ENCODE peak calls at places on chromosomes 3 and 15, in ten cellular contexts. E is left ventricle myocardium inferior; T is lung; F is cardiac muscle cell; B is mammary epithelial cell; Z is CD8-positive, alpha-beta memory T cell; N is Peyer's patch; L is neural progenitor cell; K is adrenal gland; S is esophagus squamous epithelium. A is an unnamed sample.

GRCh38 chr15:100341662-100342560 is at the start of gene ADAMTS17:
- DNase-seq in E (peak; percentile 95), T (peak; percentile 95), F (peak; percentile 97), B (peak; percentile 91), Z (peak; percentile 91), N (peak; percentile 85), L (peak; percentile 98), K (peak; percentile 98), S (peak; percentile 66), A (peak; percentile 99)

GRCh38 chr3:184040010-184040409 is 8.5 kb downstream of the HTR3D start:
- DNase-seq in E (no peak), T (no peak), F (peak; percentile 22), B (peak; percentile 35), Z (no peak), N (no peak), L (peak; percentile 39), K (no peak), S (no peak), A (no peak)

GRCh38 chr15:28111552-28111951 is 12.4 kb upstream of the OCA2 start:
- DNase-seq in E (no peak), T (no peak), F (no peak), B (no peak), Z (no peak), N (no peak), L (no peak), K (peak; percentile 46), S (no peak), A (no peak)

GRCh38 chr3:170614214-170614966 is 28.5 kb upstream of the SLC7A14 start:
- DNase-seq in E (peak; percentile 18), T (peak; percentile 44), F (no peak), B (peak; percentile 90), Z (no peak), N (no peak), L (no peak), K (peak; percentile 69), S (no peak), A (no peak)

GRCh38 chr3:36244728-36245127 is 135.6 kb upstream of the STAC start:
- DNase-seq in E (no peak), T (no peak), F (no peak), B (peak; percentile 32), Z (no peak), N (no peak), L (no peak), K (no peak), S (no peak), A (no peak)

GRCh38 chr15:39720721-39721611 is 61.7 kb downstream of the FSIP1 start:
- DNase-seq in E (no peak), T (no peak), F (no peak), B (peak; percentile 77), Z (no peak), N (no peak), L (no peak), K (no peak), S (no peak), A (no peak)

GRCh38 chr3:59300727-59301134 is 250.9 kb upstream of the CFAP20DC start:
- DNase-seq in E (no peak), T (no peak), F (no peak), B (peak; percentile 88), Z (no peak), N (no peak), L (no peak), K (no peak), S (no peak), A (no peak)

GRCh38 chr3:98272126-98272525 is 8.1 kb downstream of the OR5H6 start:
- DNase-seq in E (no peak), T (no peak), F (no peak), B (no peak), Z (no peak), N (no peak), L (no peak), K (no peak), S (no peak), A (no peak)

GRCh38 chr3:71684046-71684730 is 41.0 kb downstream of the EIF4E3 start:
- DNase-seq in E (no peak), T (no peak), F (no peak), B (no peak), Z (no peak), N (no peak), L (no peak), K (no peak), S (no peak), A (no peak)

GRCh38 chr15:98959640-98960007 is 48.0 kb downstream of the PGPEP1L start:
- DNase-seq in E (no peak), T (no peak), F (no peak), B (no peak), Z (no peak), N (no peak), L (no peak), K (no peak), S (no peak), A (no peak)

GRCh38 chr3:146065573-146066006 is 95.4 kb downstream of the PLOD2 start:
- DNase-seq in E (no peak), T (no peak), F (peak; percentile 48), B (peak; percentile 24), Z (no peak), N (no peak), L (peak; percentile 61), K (no peak), S (no peak), A (no peak)

GRCh38 chr15:76793162-76793561 is 112.0 kb downstream of the SCAPER start:
- DNase-seq in E (no peak), T (no peak), F (no peak), B (no peak), Z (no peak), N (no peak), L (no peak), K (no peak), S (no peak), A (no peak)

DNA sequence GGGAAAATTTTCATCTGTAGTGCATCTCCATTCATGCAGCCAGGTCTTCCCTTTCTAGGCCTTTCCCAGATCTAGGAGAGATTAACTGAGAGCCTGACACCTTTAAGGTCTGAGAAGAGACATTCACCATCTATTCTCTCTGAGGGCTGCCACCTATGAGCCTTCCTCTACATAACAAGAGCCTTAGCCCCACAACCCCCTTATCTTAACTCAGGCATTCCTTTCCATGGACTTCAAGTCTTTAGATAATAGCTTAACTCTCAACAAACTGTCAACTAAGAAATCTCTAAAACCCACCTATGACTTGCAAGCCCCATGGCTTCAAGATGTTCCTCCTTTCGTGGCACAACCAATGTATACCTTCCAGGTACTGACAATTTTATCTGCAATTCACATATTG is 121.0 kb downstream of the GABRB3 start:
- DNase-seq in E (no peak), T (no peak), F (no peak), B (no peak), Z (no peak), N (no peak), L (no peak), K (no peak), S (no peak), A (no peak)
- H3K9me3 ChIP-seq in E (peaks cover 15% of the 10 kb centered on the region), T (peaks cover 11% of the 10 kb centered on the region), F (no peaks in the 10 kb centered on the region), B (peaks cover 42% of the 10 kb centered on the region), Z (no peaks in the 10 kb centered on the region), N (no peaks in the 10 kb centered on the region), L (no peaks in the 10 kb centered on the region), K (no peaks in the 10 kb centered on the region), S (no peaks in the 10 kb centered on the region), A (peaks cover 5% of the 10 kb centered on the region)

DNA sequence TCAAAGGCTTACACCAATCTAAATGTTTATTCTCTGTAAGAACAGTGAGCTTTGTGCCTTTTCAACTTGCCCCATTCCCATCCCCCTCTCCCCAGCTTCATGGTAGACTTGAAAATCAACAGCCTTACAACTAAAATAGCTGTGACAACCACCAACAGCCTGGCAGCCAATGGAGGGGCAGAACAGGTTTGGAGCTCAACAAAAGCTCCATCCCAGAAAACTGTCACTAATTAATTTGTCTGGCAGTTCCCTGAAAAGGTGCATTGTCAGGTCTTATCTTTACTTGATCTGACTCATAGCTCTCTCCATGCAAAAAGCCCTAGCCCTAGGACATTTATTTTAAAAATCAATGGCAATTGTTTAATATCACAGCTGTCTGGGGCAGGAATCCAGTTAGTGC is 22.6 kb downstream of the MTHFS start:
- DNase-seq in E (no peak), T (no peak), F (no peak), B (peak; percentile 79), Z (no peak), N (no peak), L (no peak), K (no peak), S (no peak), A (no peak)
- H3K9me3 ChIP-seq in E (peaks cover 58% of the 10 kb centered on the region), T (peaks cover 13% of the 10 kb centered on the region), F (no peaks in the 10 kb centered on the region), B (peaks cover 6% of the 10 kb centered on the region), Z (peaks cover 19% of the 10 kb centered on the region), N (no peaks in the 10 kb centered on the region), L (peaks cover 16% of the 10 kb centered on the region), K (no peaks in the 10 kb centered on the region), S (peaks cover 30% of the 10 kb centered on the region), A (peaks cover 27% of the 10 kb centered on the region)

GRCh38 chr15:80277147-80277546 is 25.1 kb upstream of the CTXND1 start:
- DNase-seq in E (no peak), T (no peak), F (no peak), B (no peak), Z (no peak), N (no peak), L (no peak), K (no peak), S (no peak), A (no peak)
- H3K9me3 ChIP-seq in E (peaks cover 8% of the 10 kb centered on the region), T (peaks cover 5% of the 10 kb centered on the region), F (no peaks in the 10 kb centered on the region), B (no peaks in the 10 kb centered on the region), Z (no peaks in the 10 kb centered on the region), N (no peaks in the 10 kb centered on the region), L (no peaks in the 10 kb centered on the region), K (no peaks in the 10 kb centered on the region), S (no peaks in the 10 kb centered on the region), A (no peaks in the 10 kb centered on the region)

GRCh38 chr15:87623832-87624231 is 632.7 kb downstream of the NTRK3 start:
- DNase-seq in E (no peak), T (no peak), F (peak; percentile 18), B (no peak), Z (no peak), N (no peak), L (peak; percentile 39), K (no peak), S (no peak), A (no peak)

GRCh38 chr15:87620393-87620792 is 636.1 kb downstream of the NTRK3 start:
- DNase-seq in E (no peak), T (no peak), F (no peak), B (peak; percentile 34), Z (no peak), N (no peak), L (no peak), K (no peak), S (no peak), A (no peak)

GRCh38 chr15:87618203-87618725 is 638.3 kb downstream of the NTRK3 start:
- DNase-seq in E (no peak), T (no peak), F (no peak), B (no peak), Z (no peak), N (no peak), L (no peak), K (no peak), S (no peak), A (no peak)

DNA sequence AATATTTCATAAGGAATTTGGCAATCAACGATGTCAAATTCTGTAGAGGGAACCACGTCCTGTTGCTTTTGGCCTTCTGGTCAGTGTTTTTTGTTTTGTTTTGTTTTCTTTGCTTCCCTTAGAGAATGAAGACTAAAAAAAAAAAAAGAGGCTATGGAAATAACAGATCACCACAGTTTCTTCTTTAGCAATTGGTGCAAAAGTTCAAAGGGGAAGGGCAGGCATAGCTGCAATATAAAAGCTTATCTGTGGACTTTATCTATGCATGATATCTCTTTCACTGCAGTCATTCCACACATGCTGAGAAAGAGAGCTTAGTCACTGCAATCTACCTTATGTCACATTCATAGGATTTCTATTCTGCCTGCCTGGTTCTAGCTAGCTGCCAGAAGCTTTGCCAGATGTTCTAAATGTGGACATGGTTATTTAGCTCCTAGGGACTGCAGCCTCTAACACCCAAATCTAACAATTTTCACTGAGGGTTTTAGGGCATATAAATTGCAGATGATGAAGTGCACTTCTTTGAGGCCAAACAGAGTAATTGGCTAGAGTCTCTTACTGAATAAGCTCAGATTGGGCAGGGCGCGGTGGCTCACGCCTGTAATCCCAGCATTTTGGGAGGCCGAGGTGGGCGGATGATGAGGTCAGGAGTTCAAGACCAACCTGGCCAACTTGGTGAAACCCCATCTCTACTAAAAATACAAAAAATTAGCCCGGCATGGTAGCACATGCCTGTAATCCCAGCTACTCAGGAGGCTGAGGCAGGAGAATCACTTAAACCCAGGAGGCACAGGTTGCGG is 637.2 kb downstream of the NTRK3 start:
- DNase-seq in E (no peak), T (no peak), F (no peak), B (peak; percentile 60), Z (no peak), N (no peak), L (no peak), K (no peak), S (no peak), A (no peak)
- H3K9me3 ChIP-seq in E (peaks cover 5% of the 10 kb centered on the region), T (no peaks in the 10 kb centered on the region), F (no peaks in the 10 kb centered on the region), B (no peaks in the 10 kb centered on the region), Z (no peaks in the 10 kb centered on the region), N (no peaks in the 10 kb centered on the region), L (no peaks in the 10 kb centered on the region), K (no peaks in the 10 kb centered on the region), S (no peaks in the 10 kb centered on the region), A (peaks cover 4% of the 10 kb centered on the region)

A was measured in RWPE2.